ENCODE peak calls at places on chromosomes 4 and X, in six cellular contexts. One of them, this sample, is unnamed.

GRCh38 chr4:93053140-93053539 is 749.4 kb downstream of the GRID2 start:
- DNase-seq in fibroblast of lung: no peak
- DNase-seq in CD4-positive, alpha-beta memory T cell: no peak
- DNase-seq in psoas muscle: no peak
- DNase-seq in adipocyte: no peak
- DNase-seq in kidney epithelial cell: no peak
- DNase-seq in this sample: no peak

GRCh38 chr4:48133668-48134444 is at the start of gene TXK:
- DNase-seq in fibroblast of lung: peak
- DNase-seq in CD4-positive, alpha-beta memory T cell: no peak
- DNase-seq in psoas muscle: no peak
- DNase-seq in adipocyte: peak
- DNase-seq in kidney epithelial cell: no peak
- DNase-seq in this sample: peak

GRCh38 chrX:71541546-71542022 is 8.7 kb downstream of the OGT start:
- DNase-seq in fibroblast of lung: peak
- DNase-seq in CD4-positive, alpha-beta memory T cell: no peak
- DNase-seq in psoas muscle: no peak
- DNase-seq in adipocyte: peak
- DNase-seq in kidney epithelial cell: no peak
- DNase-seq in this sample: peak

GRCh38 chr4:42326524-42326923 is 70.8 kb upstream of the SHISA3 start:
- DNase-seq in fibroblast of lung: no peak
- DNase-seq in CD4-positive, alpha-beta memory T cell: no peak
- DNase-seq in psoas muscle: no peak
- DNase-seq in adipocyte: no peak
- DNase-seq in kidney epithelial cell: no peak
- DNase-seq in this sample: no peak

GRCh38 chr4:100780126-100780525 is 262.3 kb upstream of the EMCN start:
- DNase-seq in fibroblast of lung: no peak
- DNase-seq in CD4-positive, alpha-beta memory T cell: no peak
- DNase-seq in psoas muscle: no peak
- DNase-seq in adipocyte: no peak
- DNase-seq in kidney epithelial cell: no peak
- DNase-seq in this sample: no peak

GRCh38 chr4:155248002-155248896 is 39.8 kb downstream of the NPY2R start:
- DNase-seq in fibroblast of lung: no peak
- DNase-seq in CD4-positive, alpha-beta memory T cell: no peak
- DNase-seq in psoas muscle: no peak
- DNase-seq in adipocyte: no peak
- DNase-seq in kidney epithelial cell: peak
- DNase-seq in this sample: no peak

GRCh38 chrX:116823677-116824076 is 360.9 kb upstream of the CT83 start:
- DNase-seq in fibroblast of lung: no peak
- DNase-seq in CD4-positive, alpha-beta memory T cell: no peak
- DNase-seq in psoas muscle: no peak
- DNase-seq in adipocyte: no peak
- DNase-seq in kidney epithelial cell: no peak
- DNase-seq in this sample: no peak

GRCh38 chrX:3585719-3586118 is 127.7 kb downstream of the PRKX start:
- DNase-seq in fibroblast of lung: no peak
- DNase-seq in CD4-positive, alpha-beta memory T cell: no peak
- DNase-seq in psoas muscle: no peak
- DNase-seq in adipocyte: no peak
- DNase-seq in kidney epithelial cell: no peak
- DNase-seq in this sample: no peak

GRCh38 chr4:104064650-104065577 is 345.1 kb upstream of the TACR3 start:
- DNase-seq in fibroblast of lung: peak
- DNase-seq in CD4-positive, alpha-beta memory T cell: no peak
- DNase-seq in psoas muscle: no peak
- DNase-seq in adipocyte: peak
- DNase-seq in kidney epithelial cell: no peak
- DNase-seq in this sample: peak

GRCh38 chr4:76488905-76489798 is 54.1 kb downstream of the SHROOM3 start:
- DNase-seq in fibroblast of lung: peak
- DNase-seq in CD4-positive, alpha-beta memory T cell: no peak
- DNase-seq in psoas muscle: no peak
- DNase-seq in adipocyte: no peak
- DNase-seq in kidney epithelial cell: no peak
- DNase-seq in this sample: no peak

GRCh38 chrX:134548844-134549205 is 88.9 kb downstream of the HPRT1 start:
- DNase-seq in fibroblast of lung: no peak
- DNase-seq in CD4-positive, alpha-beta memory T cell: no peak
- DNase-seq in psoas muscle: no peak
- DNase-seq in adipocyte: no peak
- DNase-seq in kidney epithelial cell: no peak
- DNase-seq in this sample: no peak

GRCh38 chr4:168408620-168409019 is 71.7 kb downstream of the DDX60L start:
- DNase-seq in fibroblast of lung: peak
- DNase-seq in CD4-positive, alpha-beta memory T cell: no peak
- DNase-seq in psoas muscle: peak
- DNase-seq in adipocyte: peak
- DNase-seq in kidney epithelial cell: peak
- DNase-seq in this sample: peak

GRCh38 chr4:165537028-165537648 is 158.3 kb downstream of the CPE start:
- DNase-seq in fibroblast of lung: peak
- DNase-seq in CD4-positive, alpha-beta memory T cell: no peak
- DNase-seq in psoas muscle: no peak
- DNase-seq in adipocyte: peak
- DNase-seq in kidney epithelial cell: no peak
- DNase-seq in this sample: peak

GRCh38 chr4:80173387-80173786 is 23.9 kb upstream of the PRDM8 start:
- DNase-seq in fibroblast of lung: no peak
- DNase-seq in CD4-positive, alpha-beta memory T cell: peak
- DNase-seq in psoas muscle: no peak
- DNase-seq in adipocyte: peak
- DNase-seq in kidney epithelial cell: peak
- DNase-seq in this sample: peak

GRCh38 chr4:36310793-36311192 is 29.4 kb downstream of the DTHD1 start:
- DNase-seq in fibroblast of lung: no peak
- DNase-seq in CD4-positive, alpha-beta memory T cell: no peak
- DNase-seq in psoas muscle: no peak
- DNase-seq in adipocyte: no peak
- DNase-seq in kidney epithelial cell: no peak
- DNase-seq in this sample: no peak

GRCh38 chr4:24855741-24856140 is 57.1 kb downstream of the CCDC149 start:
- DNase-seq in fibroblast of lung: no peak
- DNase-seq in CD4-positive, alpha-beta memory T cell: no peak
- DNase-seq in psoas muscle: no peak
- DNase-seq in adipocyte: peak
- DNase-seq in kidney epithelial cell: no peak
- DNase-seq in this sample: no peak

GRCh38 chrX:44314259-44314734 is 29.2 kb downstream of the EFHC2 start:
- DNase-seq in fibroblast of lung: peak
- DNase-seq in CD4-positive, alpha-beta memory T cell: no peak
- DNase-seq in psoas muscle: no peak
- DNase-seq in adipocyte: peak
- DNase-seq in kidney epithelial cell: no peak
- DNase-seq in this sample: peak

GRCh38 chrX:138492371-138492770 is 219.1 kb downstream of the FGF13 start:
- DNase-seq in fibroblast of lung: no peak
- DNase-seq in CD4-positive, alpha-beta memory T cell: no peak
- DNase-seq in psoas muscle: no peak
- DNase-seq in adipocyte: no peak
- DNase-seq in kidney epithelial cell: no peak
- DNase-seq in this sample: no peak

GRCh38 chr4:99209671-99210070 is 9.4 kb downstream of the ADH6 start:
- DNase-seq in fibroblast of lung: no peak
- DNase-seq in CD4-positive, alpha-beta memory T cell: no peak
- DNase-seq in psoas muscle: no peak
- DNase-seq in adipocyte: peak
- DNase-seq in kidney epithelial cell: no peak
- DNase-seq in this sample: no peak

GRCh38 chr4:149999485-150000074 is 78.7 kb upstream of the DCLK2 start:
- DNase-seq in fibroblast of lung: peak
- DNase-seq in CD4-positive, alpha-beta memory T cell: no peak
- DNase-seq in psoas muscle: no peak
- DNase-seq in adipocyte: peak
- DNase-seq in kidney epithelial cell: peak
- DNase-seq in this sample: peak

GRCh38 chrX:94662665-94663064 is 988.7 kb downstream of the FAM133A start:
- DNase-seq in fibroblast of lung: no peak
- DNase-seq in CD4-positive, alpha-beta memory T cell: no peak
- DNase-seq in psoas muscle: no peak
- DNase-seq in adipocyte: no peak
- DNase-seq in kidney epithelial cell: no peak
- DNase-seq in this sample: no peak

GRCh38 chrX:123860506-123860840 is 620 bp downstream of the XIAP start:
- DNase-seq in fibroblast of lung: peak
- DNase-seq in CD4-positive, alpha-beta memory T cell: peak
- DNase-seq in psoas muscle: no peak
- DNase-seq in adipocyte: no peak
- DNase-seq in kidney epithelial cell: no peak
- DNase-seq in this sample: peak

GRCh38 chr4:82680834-82681233 is 117.8 kb downstream of the SCD5 start:
- DNase-seq in fibroblast of lung: no peak
- DNase-seq in CD4-positive, alpha-beta memory T cell: no peak
- DNase-seq in psoas muscle: no peak
- DNase-seq in adipocyte: no peak
- DNase-seq in kidney epithelial cell: no peak
- DNase-seq in this sample: no peak

GRCh38 chrX:71017396-71017939 is 50.7 kb downstream of the SNX12 start:
- DNase-seq in fibroblast of lung: no peak
- DNase-seq in CD4-positive, alpha-beta memory T cell: no peak
- DNase-seq in psoas muscle: no peak
- DNase-seq in adipocyte: no peak
- DNase-seq in kidney epithelial cell: no peak
- DNase-seq in this sample: peak

GRCh38 chr4:130812117-130812765 is 1716.3 kb downstream of the C4orf33 start:
- DNase-seq in fibroblast of lung: peak
- DNase-seq in CD4-positive, alpha-beta memory T cell: no peak
- DNase-seq in psoas muscle: no peak
- DNase-seq in adipocyte: peak
- DNase-seq in kidney epithelial cell: no peak
- DNase-seq in this sample: no peak

GRCh38 chr4:165398570-165398969 is 19.8 kb downstream of the CPE start:
- DNase-seq in fibroblast of lung: peak
- DNase-seq in CD4-positive, alpha-beta memory T cell: no peak
- DNase-seq in psoas muscle: no peak
- DNase-seq in adipocyte: no peak
- DNase-seq in kidney epithelial cell: peak
- DNase-seq in this sample: peak

GRCh38 chrX:112048707-112049106 is 33.9 kb downstream of the TRPC5 start:
- DNase-seq in fibroblast of lung: no peak
- DNase-seq in CD4-positive, alpha-beta memory T cell: no peak
- DNase-seq in psoas muscle: no peak
- DNase-seq in adipocyte: no peak
- DNase-seq in kidney epithelial cell: no peak
- DNase-seq in this sample: no peak

GRCh38 chr4:102633100-102633499 is 127.7 kb downstream of the MANBA start:
- DNase-seq in fibroblast of lung: no peak
- DNase-seq in CD4-positive, alpha-beta memory T cell: no peak
- DNase-seq in psoas muscle: no peak
- DNase-seq in adipocyte: no peak
- DNase-seq in kidney epithelial cell: no peak
- DNase-seq in this sample: no peak

GRCh38 chr4:173509031-173510001 is 20.7 kb downstream of the HAND2 start:
- DNase-seq in fibroblast of lung: peak
- DNase-seq in CD4-positive, alpha-beta memory T cell: no peak
- DNase-seq in psoas muscle: peak
- DNase-seq in adipocyte: peak
- DNase-seq in kidney epithelial cell: no peak
- DNase-seq in this sample: peak

GRCh38 chr4:128279624-128280225 is 7.9 kb downstream of the PGRMC2 start:
- DNase-seq in fibroblast of lung: no peak
- DNase-seq in CD4-positive, alpha-beta memory T cell: no peak
- DNase-seq in psoas muscle: no peak
- DNase-seq in adipocyte: peak
- DNase-seq in kidney epithelial cell: no peak
- DNase-seq in this sample: peak

DNA sequence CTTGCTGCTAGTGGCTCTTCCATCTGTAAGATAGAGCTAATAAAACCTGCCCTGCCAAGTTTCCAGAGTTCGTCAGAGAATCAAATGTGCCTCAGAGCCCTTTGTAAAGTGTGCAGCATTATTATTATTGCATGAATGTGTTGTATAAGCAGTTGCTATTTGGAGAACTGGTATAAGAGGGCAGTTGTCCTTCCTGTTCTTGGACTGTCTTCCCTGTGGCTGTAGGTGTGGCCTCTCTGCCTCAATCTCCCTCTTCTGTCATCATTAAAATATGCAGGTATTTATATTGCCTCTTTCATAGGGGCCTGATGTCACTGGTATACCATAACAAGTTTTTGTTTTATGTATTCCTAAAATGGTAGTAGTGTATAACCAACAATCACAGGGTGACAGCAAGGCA is 3.8 kb downstream of the MTM1 start:
- DNase-seq in fibroblast of lung: no peak
- DNase-seq in CD4-positive, alpha-beta memory T cell: no peak
- DNase-seq in psoas muscle: no peak
- DNase-seq in adipocyte: no peak
- DNase-seq in kidney epithelial cell: no peak
- DNase-seq in this sample: no peak
- H3K4me3 ChIP-seq in fibroblast of lung: no peak
- H3K4me3 ChIP-seq in CD4-positive, alpha-beta memory T cell: peak
- H3K4me3 ChIP-seq in psoas muscle: no peak
- H3K4me3 ChIP-seq in adipocyte: no peak
- H3K4me3 ChIP-seq in kidney epithelial cell: no peak
- H3K4me3 ChIP-seq in this sample: no peak

GRCh38 chr4:88737304-88738015 is 39.8 kb upstream of the NAP1L5 start:
- DNase-seq in fibroblast of lung: no peak
- DNase-seq in CD4-positive, alpha-beta memory T cell: peak
- DNase-seq in psoas muscle: peak
- DNase-seq in adipocyte: no peak
- DNase-seq in kidney epithelial cell: peak
- DNase-seq in this sample: peak
- H3K4me3 ChIP-seq in fibroblast of lung: no peak
- H3K4me3 ChIP-seq in CD4-positive, alpha-beta memory T cell: no peak
- H3K4me3 ChIP-seq in psoas muscle: peak
- H3K4me3 ChIP-seq in adipocyte: no peak
- H3K4me3 ChIP-seq in kidney epithelial cell: peak
- H3K4me3 ChIP-seq in this sample: no peak

DNA sequence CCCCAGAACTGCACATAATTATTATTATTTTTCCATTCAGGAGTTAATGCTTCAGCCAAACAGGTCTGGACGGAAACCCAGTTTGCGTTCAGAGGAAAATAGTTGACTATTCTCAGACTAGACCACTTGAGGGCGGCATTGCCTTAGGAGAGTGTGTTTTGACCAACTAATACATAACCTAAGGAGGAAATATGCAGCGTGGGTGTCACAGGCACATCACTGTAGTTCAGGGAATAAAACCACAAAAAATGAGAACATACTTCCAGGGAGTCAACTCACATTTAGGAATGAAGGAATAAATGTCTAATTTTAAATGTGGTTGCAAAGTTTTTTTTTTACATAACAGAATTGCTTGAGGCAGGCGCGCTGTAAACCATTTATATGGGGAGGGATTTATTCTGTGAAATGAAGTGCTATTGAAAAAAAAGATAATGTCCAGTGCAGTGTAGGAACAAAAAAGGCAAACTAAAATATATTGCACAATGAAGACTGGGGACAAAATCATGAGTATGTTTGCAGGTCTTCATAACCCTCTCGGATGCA is 93.3 kb downstream of the SYNPO2 start:
- DNase-seq in fibroblast of lung: peak
- DNase-seq in CD4-positive, alpha-beta memory T cell: peak
- DNase-seq in psoas muscle: peak
- DNase-seq in adipocyte: peak
- DNase-seq in kidney epithelial cell: peak
- DNase-seq in this sample: peak
- H3K4me3 ChIP-seq in fibroblast of lung: no peak
- H3K4me3 ChIP-seq in CD4-positive, alpha-beta memory T cell: no peak
- H3K4me3 ChIP-seq in psoas muscle: peak
- H3K4me3 ChIP-seq in adipocyte: no peak
- H3K4me3 ChIP-seq in kidney epithelial cell: no peak
- H3K4me3 ChIP-seq in this sample: no peak

GRCh38 chr4:26867914-26868684 is 7.5 kb downstream of the STIM2 start:
- DNase-seq in fibroblast of lung: peak
- DNase-seq in CD4-positive, alpha-beta memory T cell: no peak
- DNase-seq in psoas muscle: no peak
- DNase-seq in adipocyte: no peak
- DNase-seq in kidney epithelial cell: no peak
- DNase-seq in this sample: no peak
- H3K4me3 ChIP-seq in fibroblast of lung: no peak
- H3K4me3 ChIP-seq in CD4-positive, alpha-beta memory T cell: no peak
- H3K4me3 ChIP-seq in psoas muscle: no peak
- H3K4me3 ChIP-seq in adipocyte: no peak
- H3K4me3 ChIP-seq in kidney epithelial cell: no peak
- H3K4me3 ChIP-seq in this sample: no peak